ENCODE peak calls at places on chromosomes 4 and X, in nine cellular contexts. K is OCI-LY7, V is esophagus muscularis mucosa, Y is heart left ventricle, Q is MM.1S, H is mesenchymal stem cell, G is testis, E is Panc1, A is K562. O is an unnamed sample.
A peak's percentile ranks its signal among the peaks of the same experiment; 100 is the strongest.

GRCh38 chrX:150649096-150649870 is 43.9 kb upstream of the MTMR1 start:
- DNase-seq in K (no peak), V (no peak), Y (no peak), Q (no peak), H (peak; percentile 12), G (peak; percentile 46), E (no peak), A (no peak), O (no peak)

GRCh38 chrX:120769576-120770341 is 105.9 kb downstream of the CT47B1 start:
- DNase-seq in K (peak; percentile 68), V (no peak), Y (no peak), Q (peak; percentile 77), H (peak; percentile 17), G (no peak), E (peak; percentile 12), A (no peak), O (peak; percentile 14)

GRCh38 chr4:182913621-182914020 is 3.6 kb downstream of the DCTD start:
- DNase-seq in K (no peak), V (no peak), Y (no peak), Q (no peak), H (no peak), G (no peak), E (no peak), A (no peak), O (no peak)

GRCh38 chrX:46953597-46953996 is 41.4 kb downstream of the JADE3 start:
- DNase-seq in K (no peak), V (no peak), Y (no peak), Q (peak; percentile 27), H (peak; percentile 14), G (peak; percentile 15), E (no peak), A (no peak), O (no peak)

GRCh38 chrX:134715930-134716619 is 57.8 kb upstream of the PLAC1 start:
- DNase-seq in K (no peak), V (no peak), Y (no peak), Q (no peak), H (no peak), G (no peak), E (no peak), A (no peak), O (no peak)

GRCh38 chr4:184826315-184827266 is 823 bp upstream of the ACSL1 start:
- DNase-seq in K (peak; percentile 57), V (no peak), Y (peak; percentile 55), Q (peak; percentile 31), H (peak; percentile 44), G (peak; percentile 45), E (no peak), A (peak; percentile 61), O (peak; percentile 76)

GRCh38 chrX:137566746-137567473 is 983 bp downstream of the ZIC3 start:
- DNase-seq in K (no peak), V (no peak), Y (no peak), Q (no peak), H (no peak), G (no peak), E (no peak), A (no peak), O (no peak)

GRCh38 chrX:20523626-20524312 is 257.1 kb upstream of the RPS6KA3 start:
- DNase-seq in K (no peak), V (no peak), Y (no peak), Q (peak; percentile 36), H (no peak), G (no peak), E (no peak), A (no peak), O (peak; percentile 29)

GRCh38 chrX:650274-650673 is 19.7 kb downstream of the SHOX start:
- DNase-seq in K (no peak), V (no peak), Y (no peak), Q (peak; percentile 10), H (no peak), G (no peak), E (no peak), A (no peak), O (no peak)

GRCh38 chrX:10240918-10241317 is 84.1 kb downstream of the CLCN4 start:
- DNase-seq in K (no peak), V (no peak), Y (no peak), Q (no peak), H (peak; percentile 39), G (no peak), E (no peak), A (no peak), O (no peak)

GRCh38 chr4:6546681-6547447 is 28.1 kb upstream of the MAN2B2 start:
- DNase-seq in K (peak; percentile 79), V (no peak), Y (no peak), Q (peak; percentile 60), H (peak; percentile 71), G (peak; percentile 81), E (no peak), A (peak; percentile 81), O (peak; percentile 47)

GRCh38 chrX:117892469-117892868 is 224.1 kb downstream of the KLHL13 start:
- DNase-seq in K (no peak), V (no peak), Y (no peak), Q (no peak), H (no peak), G (no peak), E (no peak), A (no peak), O (no peak)

GRCh38 chr4:102734591-102735385 is 26.0 kb downstream of the MANBA start:
- DNase-seq in K (peak; percentile 40), V (peak; percentile 66), Y (no peak), Q (no peak), H (peak; percentile 91), G (no peak), E (no peak), A (no peak), O (no peak)

GRCh38 chrX:67587946-67588624 is 44.3 kb downstream of the AR start:
- DNase-seq in K (no peak), V (no peak), Y (no peak), Q (no peak), H (no peak), G (no peak), E (no peak), A (no peak), O (no peak)

GRCh38 chr4:148007303-148007702 is 275.4 kb downstream of the ARHGAP10 start:
- DNase-seq in K (no peak), V (peak; percentile 87), Y (no peak), Q (no peak), H (peak; percentile 99), G (no peak), E (peak; percentile 39), A (peak; percentile 18), O (no peak)

GRCh38 chr4:105059337-105059736 is 87.3 kb upstream of the TET2 start:
- DNase-seq in K (no peak), V (no peak), Y (no peak), Q (no peak), H (no peak), G (no peak), E (no peak), A (no peak), O (no peak)

GRCh38 chr4:110164251-110164650 is 34.2 kb downstream of the ELOVL6 start:
- DNase-seq in K (no peak), V (no peak), Y (no peak), Q (no peak), H (peak; percentile 65), G (no peak), E (no peak), A (no peak), O (no peak)

GRCh38 chr4:139815646-139816601 is 150.3 kb downstream of the MGST2 start:
- DNase-seq in K (no peak), V (no peak), Y (peak; percentile 70), Q (no peak), H (peak; percentile 93), G (peak; percentile 81), E (no peak), A (no peak), O (no peak)

DNA sequence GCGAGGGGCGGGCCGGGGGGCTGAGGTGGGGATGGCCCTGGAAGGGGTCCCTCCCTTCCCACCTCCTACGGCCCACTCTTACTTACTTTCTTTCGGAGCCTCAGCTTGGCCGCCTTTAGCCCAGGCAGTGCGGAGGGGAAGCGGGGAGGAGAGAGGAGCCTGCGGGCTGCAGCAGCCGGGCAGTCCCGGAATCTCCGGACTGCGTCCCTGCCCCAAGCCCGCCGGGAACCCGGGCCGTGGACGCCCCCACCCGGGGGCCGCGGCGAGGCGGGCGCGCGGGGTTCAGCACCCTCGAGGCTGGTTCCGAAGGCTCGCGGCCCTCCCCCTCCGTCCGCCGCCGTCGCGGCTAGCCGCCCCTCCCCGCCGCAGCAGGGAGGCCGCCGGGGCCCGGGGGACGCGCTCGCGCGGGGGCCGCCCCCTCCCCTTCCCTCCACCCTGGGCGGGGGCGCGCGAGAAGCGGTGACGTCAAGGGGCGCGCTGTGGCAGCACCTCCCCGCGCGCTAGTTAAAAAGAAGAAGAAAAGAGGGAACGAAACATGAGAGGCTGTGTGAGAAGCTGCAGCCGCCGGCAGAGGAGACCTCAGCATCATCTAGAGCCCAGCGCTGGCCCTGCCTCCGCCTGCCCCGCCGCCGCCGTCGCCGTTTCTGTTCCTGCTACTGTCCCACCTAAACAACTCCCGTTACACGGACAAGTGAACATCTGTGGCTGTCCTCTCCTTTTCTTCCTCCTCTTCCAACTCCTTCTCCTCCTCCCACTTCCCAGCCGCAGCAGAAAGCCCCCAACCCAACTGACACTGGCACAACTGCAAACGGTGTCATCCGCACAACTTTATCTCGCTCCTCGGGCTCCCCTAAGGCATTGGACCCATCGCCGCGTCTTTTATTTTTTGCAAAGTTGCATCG is at the start of gene HHIP:
- DNase-seq in K (no peak), V (no peak), Y (peak; percentile 34), Q (no peak), H (peak; percentile 47), G (peak; percentile 80), E (no peak), A (peak; percentile 43), O (no peak)
- H3K4me3 ChIP-seq in K (no peak within 1 kb of the TSS), V (peak within 1 kb of the TSS; percentile 61), Y (peak within 1 kb of the TSS; percentile 60), Q (peak within 1 kb of the TSS; percentile 47), H (peak within 1 kb of the TSS; percentile 78), G (peak within 1 kb of the TSS; percentile 68), E (peak within 1 kb of the TSS; percentile 36), A (no peak within 1 kb of the TSS), O (no peak within 1 kb of the TSS)

GRCh38 chrX:2614911-2615310 is 76.2 kb upstream of the CD99 start:
- DNase-seq in K (no peak), V (no peak), Y (no peak), Q (no peak), H (peak; percentile 91), G (no peak), E (no peak), A (no peak), O (no peak)
- H3K27ac ChIP-seq in K (no peak overlapping the region), V (no peak overlapping the region), Y (no peak overlapping the region), Q (no peak overlapping the region), H (peak overlapping the region; percentile 24), G (no peak overlapping the region), E (no peak overlapping the region), A (no peak overlapping the region), O (no peak overlapping the region)

GRCh38 chr4:76947369-76947768 is 2.2 kb upstream of the SEPTIN11 start:
- DNase-seq in K (no peak), V (no peak), Y (no peak), Q (no peak), H (peak; percentile 61), G (no peak), E (no peak), A (peak; percentile 43), O (no peak)
- H3K4me3 ChIP-seq in K (no peak overlapping the region), V (no peak overlapping the region), Y (no peak overlapping the region), Q (no peak overlapping the region), H (peak overlapping the region; percentile 94), G (no peak overlapping the region), E (no peak overlapping the region), A (peak overlapping the region; percentile 80), O (no peak overlapping the region)

DNA sequence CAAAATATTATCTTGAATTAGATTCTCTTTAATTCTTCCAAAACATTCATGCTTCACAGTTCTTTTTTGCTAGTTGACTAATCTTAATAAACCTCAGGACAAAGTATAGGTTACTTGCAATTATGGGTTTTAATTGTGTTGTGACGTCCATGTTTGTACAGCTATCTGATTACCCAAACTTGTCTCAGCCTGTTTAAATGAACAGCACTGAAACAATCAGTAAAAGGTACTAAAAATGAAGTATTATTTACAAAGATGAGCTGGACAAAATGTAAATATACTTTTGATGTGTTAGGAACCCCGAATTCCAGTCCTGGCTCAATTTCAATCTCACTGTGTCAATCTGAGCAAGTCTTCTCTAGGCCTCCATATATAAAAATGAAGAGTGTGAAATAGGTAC is 57.4 kb upstream of the SLC6A14 start:
- DNase-seq in K (no peak), V (no peak), Y (no peak), Q (no peak), H (no peak), G (no peak), E (no peak), A (no peak), O (no peak)
- H3K27ac ChIP-seq in K (no peak overlapping the region), V (no peak overlapping the region), Y (no peak overlapping the region), Q (no peak overlapping the region), H (no peak overlapping the region), G (no peak overlapping the region), E (no peak overlapping the region), A (no peak overlapping the region), O (no peak overlapping the region)

O was measured in CD4-positive, alpha-beta memory T cell.